ENCODE peak calls at places on chromosomes 2 and 18, in seven cellular contexts. I, F, P, S, L, W and G are unnamed samples.

GRCh38 chr2:174339971-174340399 is 5.2 kb downstream of the SP9 start:
- DNase-seq in F (no peak), L (no peak), I (no peak), P (no peak), S (no peak), W (no peak), G (no peak)

GRCh38 chr2:102262218-102263129 is 48.9 kb upstream of the IL1RL1 start:
- DNase-seq in P (no peak), S (no peak), W (no peak), F (no peak), I (no peak), L (no peak), G (no peak)

GRCh38 chr2:99808801-99809200 is 319.0 kb upstream of the REV1 start:
- DNase-seq in F (no peak), S (no peak), W (no peak), I (no peak), L (no peak), P (no peak), G (peak; percentile 30)

GRCh38 chr2:168593713-168594112 is 137.6 kb downstream of the CERS6 start:
- DNase-seq in S (no peak), I (no peak), P (no peak), L (no peak), F (no peak), W (no peak), G (no peak)

GRCh38 chr18:59512025-59512710 is 153.1 kb upstream of the LMAN1 start:
- DNase-seq in I (no peak), S (no peak), P (no peak), F (no peak), L (no peak), W (peak; percentile 60), G (no peak)

GRCh38 chr2:115549731-115550130 is 1107.3 kb downstream of the DPP10 start:
- DNase-seq in P (no peak), F (no peak), L (no peak), I (no peak), W (no peak), S (no peak), G (peak; percentile 3)

GRCh38 chr18:32135595-32135994 is 43.9 kb downstream of the RNF138 start:
- DNase-seq in F (no peak), S (no peak), I (no peak), L (no peak), P (no peak), W (no peak), G (no peak)

GRCh38 chr2:44740678-44741077 is 200.8 kb upstream of the SIX3 start:
- DNase-seq in S (peak; percentile 15), L (no peak), P (no peak), W (no peak), F (no peak), I (no peak), G (no peak)

GRCh38 chr2:127106457-127106997 is 427 bp downstream of the BIN1 start:
- DNase-seq in F (no peak), P (no peak), L (no peak), S (no peak), I (no peak), W (no peak), G (no peak)

GRCh38 chr2:183078163-183078466 is 432 bp upstream of the DUSP19 start:
- DNase-seq in I (no peak), P (no peak), W (peak; percentile 53), F (no peak), S (no peak), L (no peak), G (no peak)

GRCh38 chr2:159071190-159071915 is 102.9 kb downstream of the TANC1 start:
- DNase-seq in F (no peak), S (no peak), P (no peak), W (no peak), I (no peak), L (no peak), G (no peak)

GRCh38 chr2:105690566-105690965 is 54.1 kb upstream of the NCK2 start:
- DNase-seq in I (no peak), W (no peak), P (no peak), S (no peak), L (no peak), F (no peak), G (no peak)

GRCh38 chr18:70822167-70822566 is 533.3 kb downstream of the SOCS6 start:
- DNase-seq in P (no peak), I (no peak), L (no peak), S (no peak), F (no peak), W (no peak), G (no peak)

GRCh38 chr2:236939751-236940229 is 145.9 kb upstream of the COPS8 start:
- DNase-seq in S (no peak), I (no peak), W (no peak), L (no peak), P (no peak), F (no peak), G (no peak)

GRCh38 chr2:240637116-240637900 is 12.0 kb downstream of the GPR35 start:
- DNase-seq in P (no peak), L (no peak), F (no peak), I (no peak), S (no peak), W (no peak), G (no peak)